ENCODE peak calls at places on chromosomes 7 and 10, in eight cellular contexts. U is colonic mucosa; K is SJSA1; E is kidney epithelial cell; J is body of pancreas; X is CD4-positive, alpha-beta memory T cell; P is mucosa of descending colon; T is right lobe of liver. B is an unnamed sample.

GRCh38 chr10:62662471-62662870 is 142.0 kb upstream of the ADO start:
- DNase-seq in U (no peak), K (no peak), E (no peak), J (no peak), X (no peak), P (no peak), T (no peak), B (no peak)

GRCh38 chr10:78010278-78010677 is 19.0 kb downstream of the POLR3A start:
- DNase-seq in U (no peak), K (no peak), E (no peak), J (no peak), X (no peak), P (no peak), T (no peak), B (no peak)

GRCh38 chr7:138934861-138935260 is 46.3 kb downstream of the KIAA1549 start:
- DNase-seq in U (no peak), K (no peak), E (peak; percentile 58), J (no peak), X (no peak), P (no peak), T (no peak), B (peak; percentile 43)

GRCh38 chr10:70846795-70847194 is 31.0 kb downstream of the SGPL1 start:
- DNase-seq in U (no peak), K (no peak), E (no peak), J (no peak), X (no peak), P (no peak), T (no peak), B (no peak)

GRCh38 chr7:37999673-38000072 is 79.2 kb downstream of the EPDR1 start:
- DNase-seq in U (no peak), K (no peak), E (no peak), J (no peak), X (no peak), P (no peak), T (no peak), B (no peak)

GRCh38 chr10:11245510-11245909 is 227.8 kb downstream of the CELF2 start:
- DNase-seq in U (no peak), K (no peak), E (no peak), J (no peak), X (no peak), P (no peak), T (no peak), B (no peak)

GRCh38 chr10:114600067-114600466 is 58.0 kb downstream of the ABLIM1 start:
- DNase-seq in U (no peak), K (no peak), E (no peak), J (no peak), X (no peak), P (no peak), T (no peak), B (no peak)

GRCh38 chr10:118592675-118593330 is 2.6 kb downstream of the PRLHR start:
- DNase-seq in U (no peak), K (no peak), E (no peak), J (peak; percentile 49), X (no peak), P (no peak), T (no peak), B (no peak)

GRCh38 chr10:103666109-103666508 is 172.6 kb downstream of the NEURL1 start:
- DNase-seq in U (peak; percentile 62), K (no peak), E (no peak), J (no peak), X (no peak), P (no peak), T (no peak), B (peak; percentile 47)

GRCh38 chr7:141442781-141443180 is 108.4 kb upstream of the AGK start:
- DNase-seq in U (no peak), K (no peak), E (no peak), J (no peak), X (no peak), P (no peak), T (no peak), B (no peak)

GRCh38 chr7:291302-292092 is 1.5 kb downstream of the FOXL3 start:
- DNase-seq in U (no peak), K (no peak), E (peak; percentile 5), J (no peak), X (no peak), P (peak; percentile 29), T (no peak), B (no peak)

GRCh38 chr7:5377279-5377678 is 46.4 kb downstream of the TNRC18 start:
- DNase-seq in U (no peak), K (no peak), E (no peak), J (no peak), X (no peak), P (no peak), T (no peak), B (no peak)

GRCh38 chr7:132276986-132277716 is 299.1 kb downstream of the PLXNA4 start:
- DNase-seq in U (no peak), K (no peak), E (peak; percentile 10), J (no peak), X (no peak), P (no peak), T (no peak), B (peak; percentile 72)

GRCh38 chr7:155206286-155207020 is 91.2 kb upstream of the INSIG1 start:
- DNase-seq in U (peak; percentile 39), K (peak; percentile 88), E (peak; percentile 74), J (no peak), X (peak; percentile 39), P (peak; percentile 46), T (no peak), B (no peak)

GRCh38 chr10:69276503-69276902 is 1.8 kb upstream of the HK1 start:
- DNase-seq in U (no peak), K (no peak), E (no peak), J (no peak), X (no peak), P (no peak), T (no peak), B (no peak)

DNA sequence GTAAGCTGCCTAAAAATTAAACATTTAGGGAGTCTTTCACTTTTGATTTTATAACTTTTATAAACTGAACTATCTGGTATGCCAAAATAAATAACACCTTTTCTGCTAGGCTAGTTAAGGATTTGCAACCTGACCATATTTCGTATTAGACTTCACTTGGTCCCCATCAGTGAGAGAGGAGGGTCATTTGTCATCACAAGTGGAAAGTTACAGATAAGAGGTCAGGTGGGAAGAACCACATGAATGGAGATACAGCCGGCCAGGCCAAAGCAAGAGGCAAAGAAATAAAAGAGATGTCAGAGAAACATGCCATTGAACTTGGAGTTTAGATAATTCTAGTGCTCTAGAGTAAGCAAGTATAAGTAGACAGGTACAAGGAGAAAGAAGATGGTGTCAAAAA is 44.5 kb upstream of the STMP1 start:
- DNase-seq in U (no peak), K (no peak), E (no peak), J (no peak), X (no peak), P (no peak), T (no peak), B (no peak)
- H3K36me3 ChIP-seq in U (peaks cover 6% of the 10 kb centered on the region), K (peaks cover 63% of the 10 kb centered on the region), E (no peaks in the 10 kb centered on the region), J (peaks cover 8% of the 10 kb centered on the region), X (peaks cover 41% of the 10 kb centered on the region), P (no peaks in the 10 kb centered on the region), T (no peaks in the 10 kb centered on the region), B (peaks cover 72% of the 10 kb centered on the region)

GRCh38 chr7:1557006-1557405 is 1.0 kb upstream of the TMEM184A start:
- DNase-seq in U (no peak), K (no peak), E (no peak), J (no peak), X (no peak), P (peak; percentile 38), T (peak; percentile 40), B (no peak)

GRCh38 chr7:1558841-1559625 is 3.0 kb upstream of the TMEM184A start:
- DNase-seq in U (no peak), K (no peak), E (no peak), J (no peak), X (no peak), P (peak; percentile 61), T (peak; percentile 44), B (peak; percentile 18)

GRCh38 chr7:1557771-1558170 is 1.8 kb upstream of the TMEM184A start:
- DNase-seq in U (no peak), K (no peak), E (no peak), J (no peak), X (no peak), P (peak; percentile 35), T (peak; percentile 47), B (peak; percentile 8)

GRCh38 chr7:1559626-1560590 is 3.9 kb upstream of the TMEM184A start:
- DNase-seq in U (no peak), K (no peak), E (no peak), J (no peak), X (no peak), P (peak; percentile 36), T (peak; percentile 45), B (peak; percentile 10)

DNA sequence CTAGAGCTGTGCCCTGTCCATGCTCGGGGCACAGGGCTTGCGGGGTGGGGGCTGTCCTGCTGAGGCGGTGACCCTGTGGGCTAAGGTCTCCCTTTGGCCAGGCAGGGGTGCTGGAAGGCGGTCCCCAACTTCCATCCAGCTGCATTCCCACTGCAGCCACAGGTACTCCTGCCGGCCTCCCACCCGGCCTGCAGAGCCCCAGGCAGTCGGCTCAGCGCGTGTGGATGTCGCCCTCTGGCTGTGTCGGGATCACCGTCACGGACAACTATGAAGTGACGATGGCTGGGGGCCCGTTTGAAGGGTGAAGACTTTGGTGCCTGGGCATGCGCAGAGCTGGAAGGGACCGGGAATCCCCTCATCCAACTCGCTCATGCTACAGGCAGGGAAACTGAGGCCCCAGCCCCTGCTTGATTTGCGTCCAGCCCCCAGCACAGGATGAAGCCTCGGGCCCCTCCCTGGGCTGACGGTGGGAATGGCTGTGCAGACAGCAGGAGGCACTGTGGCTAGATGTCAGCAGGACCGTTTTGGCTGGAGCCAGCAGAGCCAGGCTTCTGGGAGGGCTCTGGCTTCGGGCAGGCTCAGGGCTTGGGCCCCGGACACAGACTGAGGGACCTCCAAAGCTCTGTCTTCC is 2.3 kb upstream of the TMEM184A start:
- DNase-seq in U (no peak), K (no peak), E (no peak), J (no peak), X (no peak), P (peak; percentile 35), T (peak; percentile 42), B (peak; percentile 65)
- H3K4me3 ChIP-seq in U (no peak overlapping the region), K (no peak overlapping the region), E (no peak overlapping the region), J (no peak overlapping the region), X (no peak overlapping the region), P (no peak overlapping the region), T (no peak overlapping the region), B (no peak overlapping the region)

DNA sequence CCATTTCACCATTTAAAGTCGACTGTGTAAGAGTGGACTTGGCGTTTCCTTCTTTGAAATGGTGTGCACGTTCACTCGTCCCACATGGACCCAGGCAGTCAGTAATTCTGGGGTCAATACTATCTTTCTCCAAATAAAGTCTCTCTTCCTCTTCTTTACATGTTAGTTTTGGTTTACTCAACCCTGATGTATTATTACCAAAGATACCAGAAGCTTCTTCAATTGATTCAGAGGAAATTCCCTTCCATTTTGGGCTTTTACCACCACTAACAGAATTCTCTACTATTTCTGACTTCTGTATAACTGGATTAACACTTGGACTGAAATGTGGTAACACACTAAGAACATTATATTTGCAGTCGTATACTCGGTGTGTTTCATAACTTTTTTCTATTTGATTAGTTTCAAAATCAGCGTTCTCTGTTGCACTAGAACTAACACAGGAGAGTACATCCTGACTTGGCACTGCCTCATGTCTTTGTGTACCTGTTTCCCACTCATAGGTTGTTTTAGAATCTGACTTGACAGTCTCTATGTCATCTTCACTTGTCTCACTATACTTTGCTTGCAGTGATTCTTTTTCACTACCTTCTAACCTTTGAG is 60.8 kb downstream of the LARP4B start:
- DNase-seq in U (no peak), K (no peak), E (no peak), J (no peak), X (no peak), P (no peak), T (no peak), B (no peak)
- H3K36me3 ChIP-seq in U (no peaks in the 10 kb centered on the region), K (peaks cover 75% of the 10 kb centered on the region), E (no peaks in the 10 kb centered on the region), J (no peaks in the 10 kb centered on the region), X (peaks cover 12% of the 10 kb centered on the region), P (no peaks in the 10 kb centered on the region), T (no peaks in the 10 kb centered on the region), B (peaks cover 11% of the 10 kb centered on the region)

GRCh38 chr7:9507281-9507680 is 1073.9 kb downstream of the NXPH1 start:
- DNase-seq in U (no peak), K (no peak), E (no peak), J (no peak), X (no peak), P (no peak), T (no peak), B (peak; percentile 40)
- H3K4me3 ChIP-seq in U (no peak overlapping the region), K (no peak overlapping the region), E (no peak overlapping the region), J (no peak overlapping the region), X (no peak overlapping the region), P (no peak overlapping the region), T (no peak overlapping the region), B (no peak overlapping the region)

B was measured in BE2C.